ENCODE peak calls at places on chromosome 17, in ten cellular contexts. D is LoVo, S is foreskin keratinocyte, H is RWPE1, Z is heart right ventricle, C is non-pigmented ciliary epithelial cell, X is kidney tubule cell, J is progenitor cell of endocrine pancreas, B is ELR, Q is HCEC 1CT. W is an unnamed sample.

GRCh38 chr17:48215583-48216139 is 108.1 kb downstream of the SNX11 start:
- DNase-seq in B (peak; percentile 82), S (peak; percentile 7), H (peak; percentile 54), J (no peak), X (peak; percentile 61), Q (peak; percentile 61), D (peak; percentile 66), Z (no peak), C (peak; percentile 22), W (peak; percentile 86)

GRCh38 chr17:2089021-2089422 is 34.1 kb downstream of the HIC1 start:
- DNase-seq in X (no peak), J (no peak), Z (no peak), S (no peak), C (no peak), Q (peak; percentile 50), H (no peak), D (no peak), B (peak; percentile 51), W (no peak)

GRCh38 chr17:49443862-49444261 is 29.2 kb upstream of the PHB1 start:
- DNase-seq in D (no peak), Q (no peak), S (no peak), B (peak; percentile 69), H (no peak), J (no peak), Z (no peak), C (no peak), X (no peak), W (no peak)

GRCh38 chr17:44095647-44096496 is 25.3 kb downstream of the G6PC3 start:
- DNase-seq in Z (peak; percentile 90), J (peak; percentile 52), Q (peak; percentile 93), C (peak; percentile 78), H (peak; percentile 79), B (peak; percentile 94), D (no peak), X (peak; percentile 28), S (peak; percentile 57), W (peak; percentile 67)

GRCh38 chr17:34312080-34312479 is 7.2 kb upstream of the CCL8 start:
- DNase-seq in C (peak; percentile 67), J (no peak), X (no peak), Z (no peak), H (no peak), Q (peak; percentile 95), D (no peak), S (no peak), B (peak; percentile 23), W (no peak)

GRCh38 chr17:81070541-81071246 is 35.7 kb downstream of the BAIAP2 start:
- DNase-seq in X (no peak), C (no peak), J (no peak), H (no peak), D (no peak), B (no peak), Z (no peak), Q (no peak), S (no peak), W (no peak)

GRCh38 chr17:1012823-1013728 is 16.1 kb downstream of the TIMM22 start:
- DNase-seq in Q (no peak), S (no peak), Z (no peak), D (no peak), J (no peak), C (no peak), B (no peak), H (no peak), X (no peak), W (no peak)

GRCh38 chr17:17079336-17079735 is 37.1 kb downstream of the MPRIP start:
- DNase-seq in C (no peak), B (no peak), S (no peak), Q (no peak), D (no peak), X (no peak), Z (no peak), H (no peak), J (no peak), W (no peak)

GRCh38 chr17:12866244-12866643 is 76.9 kb downstream of the ARHGAP44 start:
- DNase-seq in S (no peak), C (no peak), Q (no peak), J (no peak), B (no peak), Z (no peak), D (no peak), H (no peak), X (no peak), W (no peak)

GRCh38 chr17:35448214-35448898 is at the start of gene SLFN13:
- DNase-seq in S (peak; percentile 40), Q (peak; percentile 34), J (peak; percentile 49), D (no peak), H (peak; percentile 81), B (peak; percentile 69), X (peak; percentile 88), C (no peak), Z (peak; percentile 88), W (no peak)

GRCh38 chr17:30369995-30370394 is 8.7 kb upstream of the CPD start:
- DNase-seq in X (peak; percentile 64), Q (no peak), Z (no peak), D (peak; percentile 64), J (no peak), C (no peak), S (no peak), H (peak; percentile 43), B (peak; percentile 60), W (no peak)

W was measured in Caco-2.